ENCODE peak calls at places on chromosomes 3 and 15, in ten cellular contexts. U is heart right ventricle, R is endodermal cell, D is astrocyte of the cerebellum, K is sigmoid colon, C is body of pancreas, T is fibroblast of lung, H is breast epithelium, F is adrenal gland, A is aorta. E is an unnamed sample.

GRCh38 chr3:140933552-140933951 is 8.1 kb upstream of the SLC25A36 start:
- DNase-seq in D (no peak), H (no peak), R (no peak), U (no peak), C (no peak), K (no peak), A (no peak), T (no peak), F (no peak), E (no peak)

GRCh38 chr3:175662815-175663214 is 803.7 kb downstream of the NAALADL2 start:
- DNase-seq in C (no peak), D (no peak), R (no peak), U (no peak), T (no peak), K (no peak), F (no peak), H (no peak), A (no peak), E (no peak)

GRCh38 chr3:119177321-119177720 is 3.9 kb downstream of the UPK1B start:
- DNase-seq in U (no peak), A (no peak), K (no peak), D (no peak), F (no peak), H (no peak), C (no peak), R (no peak), T (no peak), E (no peak)

GRCh38 chr3:133535971-133536634 is 37.4 kb upstream of the CDV3 start:
- DNase-seq in H (no peak), A (no peak), F (peak), T (peak), R (no peak), U (peak), C (peak), D (peak), K (no peak), E (no peak)

GRCh38 chr3:169699536-169700050 is 36.1 kb upstream of the MECOM start:
- DNase-seq in F (peak), H (peak), A (peak), U (peak), R (no peak), K (peak), D (peak), T (peak), C (peak), E (no peak)

GRCh38 chr3:155921486-155921885 is 51.0 kb downstream of the GMPS start:
- DNase-seq in U (no peak), H (no peak), C (no peak), R (no peak), K (no peak), F (no peak), T (no peak), A (no peak), D (no peak), E (no peak)

GRCh38 chr3:14358426-14359211 is 43.8 kb upstream of the SLC6A6 start:
- DNase-seq in C (peak), D (peak), F (no peak), U (peak), A (peak), T (peak), K (peak), R (no peak), H (peak), E (peak)

GRCh38 chr3:53802256-53802880 is 43.9 kb downstream of the CHDH start:
- DNase-seq in A (no peak), H (no peak), D (no peak), U (no peak), C (no peak), R (no peak), F (no peak), T (no peak), K (peak), E (no peak)

GRCh38 chr3:24202071-24202470 is 257.0 kb downstream of the NR1D2 start:
- DNase-seq in U (no peak), D (no peak), C (no peak), H (no peak), A (no peak), T (no peak), F (no peak), K (no peak), R (no peak), E (peak)

GRCh38 chr3:65996605-65997004 is 42.1 kb downstream of the MAGI1 start:
- DNase-seq in U (no peak), R (peak), K (peak), A (no peak), T (no peak), C (peak), D (no peak), F (no peak), H (no peak), E (no peak)

GRCh38 chr3:149657458-149657795 is 398 bp downstream of the WWTR1 start:
- DNase-seq in T (peak), A (no peak), K (no peak), R (peak), D (no peak), U (peak), F (peak), C (peak), H (peak), E (no peak)

GRCh38 chr15:25465835-25466234 is 27.0 kb upstream of the UBE3A start:
- DNase-seq in F (peak), T (no peak), C (no peak), H (peak), R (no peak), K (no peak), A (no peak), U (peak), D (no peak), E (no peak)

GRCh38 chr3:184110316-184110725 is 13.5 kb downstream of the HTR3E start:
- DNase-seq in T (peak), K (no peak), C (no peak), H (no peak), D (no peak), A (no peak), F (peak), R (peak), U (no peak), E (no peak)

GRCh38 chr15:35624881-35625280 is 78.9 kb upstream of the DPH6 start:
- DNase-seq in H (no peak), T (peak), K (peak), F (peak), U (no peak), R (no peak), D (peak), C (no peak), A (peak), E (peak)

GRCh38 chr3:188915137-188915536 is 256.6 kb upstream of the TPRG1 start:
- DNase-seq in U (no peak), T (peak), F (no peak), H (no peak), C (no peak), K (no peak), D (no peak), R (no peak), A (no peak), E (no peak)

GRCh38 chr3:171328419-171329082 is 131.7 kb downstream of the TNIK start:
- DNase-seq in A (no peak), F (peak), K (no peak), D (no peak), U (no peak), T (peak), H (no peak), C (peak), R (peak), E (no peak)

GRCh38 chr15:34154725-34155204 is 52.9 kb downstream of the PGBD4 start:
- DNase-seq in H (no peak), U (no peak), A (no peak), D (no peak), T (no peak), K (no peak), F (no peak), R (peak), C (no peak), E (no peak)

GRCh38 chr3:184639351-184639750 is 72.5 kb downstream of the MAGEF1 start:
- DNase-seq in K (no peak), R (no peak), A (no peak), D (no peak), F (no peak), H (no peak), U (no peak), T (no peak), C (no peak), E (no peak)

GRCh38 chr3:58899159-58899952 is 150.5 kb downstream of the CFAP20DC start:
- DNase-seq in A (no peak), H (no peak), R (peak), T (no peak), D (no peak), F (peak), K (peak), C (peak), U (peak), E (no peak)

GRCh38 chr15:100602822-100603393 is 519 bp downstream of the ASB7 start:
- DNase-seq in U (peak), T (no peak), C (peak), K (no peak), R (peak), F (no peak), D (no peak), H (peak), A (no peak), E (no peak)

GRCh38 chr15:69795601-69796000 is 302.1 kb downstream of the TLE3 start:
- DNase-seq in C (no peak), D (no peak), T (no peak), K (no peak), U (no peak), H (no peak), A (no peak), F (no peak), R (peak), E (no peak)

GRCh38 chr3:123808812-123809211 is 75.3 kb downstream of the MYLK start:
- DNase-seq in C (no peak), A (no peak), F (no peak), T (no peak), R (no peak), D (no peak), U (no peak), H (no peak), K (no peak), E (no peak)

GRCh38 chr3:37653466-37653865 is 208.2 kb upstream of the CTDSPL start:
- DNase-seq in R (no peak), C (no peak), T (no peak), K (no peak), A (no peak), D (no peak), F (no peak), H (no peak), U (no peak), E (no peak)

GRCh38 chr3:52221563-52222318 is 3.7 kb downstream of the TLR9 start:
- DNase-seq in A (no peak), R (peak), U (peak), K (no peak), D (no peak), H (peak), F (no peak), C (no peak), T (no peak), E (no peak)

GRCh38 chr3:38137615-38138346 is 680 bp upstream of the MYD88 start:
- DNase-seq in A (no peak), H (no peak), T (no peak), K (no peak), C (peak), D (no peak), U (no peak), F (no peak), R (peak), E (no peak)

GRCh38 chr15:90936823-90937222 is 1.7 kb downstream of the UNC45A start:
- DNase-seq in F (no peak), R (no peak), D (no peak), U (no peak), A (no peak), T (no peak), K (no peak), H (no peak), C (no peak), E (no peak)
- H3K4me3 ChIP-seq in F (no peak), R (peak), D (no peak), U (no peak), A (no peak), T (no peak), K (no peak), H (no peak), C (no peak), E (no peak)

GRCh38 chr3:28853830-28854229 is 427.0 kb upstream of the RBMS3 start:
- DNase-seq in F (no peak), R (no peak), T (peak), C (no peak), D (no peak), A (no peak), K (no peak), H (no peak), U (no peak), E (no peak)
- H3K4me3 ChIP-seq in F (no peak), R (no peak), T (no peak), C (no peak), D (no peak), A (no peak), K (no peak), H (no peak), U (no peak), E (no peak)

GRCh38 chr3:114758828-114759709 is 388.0 kb downstream of the ZBTB20 start:
- DNase-seq in K (no peak), R (no peak), C (peak), D (peak), F (peak), H (no peak), A (no peak), U (no peak), T (peak), E (no peak)
- H3K4me3 ChIP-seq in K (peak), R (no peak), C (peak), D (peak), F (no peak), H (peak), A (peak), U (peak), T (peak), E (peak)

GRCh38 chr3:11212784-11213183 is 58.5 kb downstream of the HRH1 start:
- DNase-seq in T (no peak), C (no peak), F (no peak), H (no peak), R (no peak), D (no peak), U (no peak), A (no peak), K (peak), E (no peak)

GRCh38 chr3:11214451-11214987 is 57.7 kb upstream of the ATG7 start:
- DNase-seq in C (no peak), U (no peak), K (peak), D (no peak), T (no peak), R (no peak), F (no peak), H (no peak), A (no peak), E (no peak)

GRCh38 chr3:11213810-11214450 is 58.3 kb upstream of the ATG7 start:
- DNase-seq in A (no peak), D (no peak), C (no peak), T (no peak), F (no peak), H (no peak), K (peak), R (no peak), U (no peak), E (no peak)

GRCh38 chr3:11212301-11212613 is 58.0 kb downstream of the HRH1 start:
- DNase-seq in C (no peak), K (peak), F (no peak), T (peak), U (no peak), D (no peak), R (no peak), A (no peak), H (no peak), E (no peak)

DNA sequence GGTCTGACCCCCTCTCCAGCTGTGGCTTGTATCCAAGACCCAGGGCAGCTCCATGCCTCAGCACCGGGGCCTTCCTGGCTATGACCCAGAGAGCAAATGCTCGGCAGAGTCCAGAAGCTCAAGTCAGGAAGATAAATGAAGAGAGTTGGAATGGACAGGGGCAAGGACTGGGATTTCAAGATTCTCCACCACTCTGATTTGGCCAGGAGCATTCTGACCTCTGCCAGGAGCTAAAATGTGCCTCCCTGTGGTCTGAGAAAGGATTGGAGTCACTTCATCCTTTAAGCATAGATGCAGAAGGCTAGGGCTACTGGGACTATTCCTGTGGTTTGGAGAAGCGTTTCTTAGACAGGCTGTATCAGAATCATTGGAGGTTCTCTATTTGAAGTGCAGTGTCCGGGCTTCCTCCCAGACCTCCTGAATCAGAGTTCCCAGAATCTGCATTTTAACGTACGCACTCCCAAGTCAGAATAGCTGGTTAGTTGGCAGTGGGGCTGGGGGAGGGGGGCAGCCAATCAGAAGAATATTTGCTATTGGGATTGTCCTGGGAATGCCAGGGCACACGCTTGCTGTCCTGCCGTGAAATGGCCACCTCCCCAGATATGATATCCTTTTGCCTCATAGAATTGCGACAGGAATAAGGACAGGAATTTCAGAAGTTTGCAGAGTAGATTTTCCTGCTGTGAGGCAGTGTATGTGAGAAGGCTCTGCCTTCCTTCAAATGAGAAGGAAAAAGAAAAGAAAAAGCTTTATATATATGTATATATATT is 57.4 kb downstream of the HRH1 start:
- DNase-seq in R (no peak), K (peak), C (no peak), T (peak), D (no peak), F (no peak), H (no peak), U (no peak), A (peak), E (no peak)
- H3K4me3 ChIP-seq in R (no peak), K (no peak), C (no peak), T (no peak), D (no peak), F (no peak), H (no peak), U (no peak), A (no peak), E (no peak)

GRCh38 chr15:87483468-87483867 is 773.1 kb downstream of the NTRK3 start:
- DNase-seq in K (no peak), T (no peak), H (no peak), F (no peak), R (no peak), C (no peak), A (no peak), U (no peak), D (no peak), E (no peak)

GRCh38 chr15:87477759-87478687 is 778.5 kb downstream of the NTRK3 start:
- DNase-seq in F (peak), D (peak), U (peak), K (peak), H (no peak), T (peak), C (peak), A (peak), R (peak), E (peak)

GRCh38 chr15:87477056-87477455 is 779.5 kb downstream of the NTRK3 start:
- DNase-seq in A (no peak), U (no peak), F (no peak), H (no peak), C (no peak), K (no peak), T (no peak), D (no peak), R (no peak), E (no peak)

DNA sequence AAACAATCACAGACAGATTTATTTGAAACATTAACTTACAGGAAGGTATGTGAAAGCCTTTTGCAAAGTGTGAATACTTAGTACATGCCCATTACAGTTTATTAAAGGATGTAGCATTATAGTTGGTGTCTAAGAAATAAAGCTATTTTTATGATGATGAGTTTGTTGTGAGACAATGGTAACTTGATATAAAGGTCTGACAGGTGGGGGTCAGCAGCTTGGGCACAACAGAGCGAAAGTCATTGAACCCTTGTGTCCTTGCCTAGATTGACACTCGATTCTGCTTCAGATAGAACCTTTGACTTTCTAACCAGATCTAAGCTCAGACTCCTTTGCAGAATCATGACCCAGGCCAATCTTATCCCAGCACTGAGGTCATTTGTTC is 777.9 kb downstream of the NTRK3 start:
- DNase-seq in A (no peak), D (no peak), H (no peak), U (no peak), C (no peak), R (no peak), T (no peak), K (no peak), F (no peak), E (no peak)
- H3K4me3 ChIP-seq in A (no peak), D (no peak), H (no peak), U (no peak), C (no peak), R (no peak), T (no peak), K (no peak), F (no peak), E (no peak)

DNA sequence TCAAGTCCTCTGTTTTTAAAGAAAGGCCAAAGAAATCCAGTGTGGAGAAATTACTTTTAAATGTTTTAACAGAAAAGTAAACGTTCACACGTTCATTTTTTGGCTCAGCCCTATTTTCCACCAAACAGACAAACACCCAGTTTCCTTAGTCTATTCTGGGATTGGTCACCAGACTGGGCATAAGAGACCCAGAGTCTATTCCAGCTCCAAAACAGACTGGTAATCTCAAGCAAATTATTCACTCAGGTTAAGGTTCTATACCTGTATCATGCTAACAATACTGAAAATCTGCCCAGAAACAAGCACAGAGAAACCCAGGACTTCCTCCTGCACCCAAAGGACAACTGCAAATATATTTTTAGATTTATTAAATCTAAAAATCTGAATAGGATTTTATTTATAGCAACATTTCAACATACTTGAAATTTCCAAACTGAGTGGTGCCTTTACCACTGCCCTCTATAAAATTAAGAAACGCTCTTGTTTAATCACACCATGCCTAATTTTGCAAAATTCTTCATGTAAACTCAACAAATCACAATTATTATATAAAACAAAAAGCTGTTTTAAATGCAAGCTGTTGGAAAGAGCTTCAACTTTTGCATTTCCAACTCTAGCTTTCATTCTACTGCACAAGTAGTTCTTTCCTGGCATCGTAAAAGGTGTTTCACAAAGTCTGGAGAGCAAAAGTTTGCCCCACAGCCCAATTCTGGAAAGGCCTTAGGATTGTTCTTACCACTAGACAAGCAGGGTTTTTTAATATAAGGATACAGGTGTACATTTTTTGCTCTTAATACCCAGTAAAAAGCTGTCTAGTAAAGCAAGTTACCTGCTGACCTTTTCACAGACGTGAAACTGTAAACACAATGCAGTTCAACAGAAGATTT is 18.7 kb downstream of the ZNF148 start:
- DNase-seq in H (no peak), C (no peak), D (no peak), U (no peak), R (no peak), F (no peak), T (no peak), A (no peak), K (no peak), E (no peak)
- H3K4me3 ChIP-seq in H (peak), C (peak), D (peak), U (peak), R (peak), F (no peak), T (peak), A (peak), K (peak), E (peak)

DNA sequence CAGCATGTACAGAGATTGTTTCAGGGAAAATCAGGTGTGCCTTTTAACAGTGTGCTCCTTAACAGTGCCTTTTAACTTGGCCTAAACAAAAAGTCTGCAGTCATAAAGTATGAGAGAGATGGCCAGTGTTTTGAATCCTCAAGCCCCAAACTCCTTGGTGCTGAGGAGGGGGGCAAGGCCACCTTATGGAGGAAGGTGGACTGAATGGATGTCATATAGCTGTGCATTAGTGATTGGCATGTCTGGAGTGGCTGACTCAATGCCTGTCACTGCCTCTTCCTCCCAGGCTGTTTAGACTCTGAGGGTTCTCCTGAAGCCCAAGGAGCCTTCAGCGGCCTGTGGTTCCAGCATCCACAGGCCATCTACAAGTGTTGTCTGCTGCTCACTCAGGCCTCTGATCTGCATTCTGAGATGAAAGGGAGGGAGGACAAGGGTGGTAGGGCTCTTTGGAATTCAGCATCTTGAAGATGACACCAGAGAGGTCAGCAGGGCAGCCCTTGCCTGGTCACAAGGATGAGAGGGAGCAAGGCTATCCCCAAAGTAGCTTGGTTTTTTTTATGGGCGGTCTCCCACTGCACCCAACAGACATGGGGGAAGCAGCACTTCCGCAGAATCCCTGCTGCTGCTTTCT is 1.5 kb downstream of the FOXL2NB start:
- DNase-seq in R (peak), K (no peak), U (no peak), T (no peak), D (no peak), H (no peak), A (no peak), F (no peak), C (no peak), E (no peak)
- H3K4me3 ChIP-seq in R (no peak), K (no peak), U (no peak), T (no peak), D (no peak), H (no peak), A (no peak), F (no peak), C (no peak), E (no peak)